ENCODE peak calls at places on chromosomes 3 and 15, in ten cellular contexts. X, S, J, A, E, C, D, W, N and H are unnamed samples.

GRCh38 chr3:61829301-61830110 is 268.1 kb downstream of the PTPRG start:
- DNase-seq in X (no peak), S (no peak), J (peak; percentile 29), A (no peak), E (no peak), C (peak; percentile 75), D (no peak), W (no peak), N (no peak), H (no peak)

GRCh38 chr3:9404680-9405079 is 7.3 kb downstream of the SETD5 start:
- DNase-seq in X (no peak), S (no peak), J (no peak), A (peak; percentile 21), E (no peak), C (no peak), D (no peak), W (no peak), N (no peak), H (no peak)

GRCh38 chr15:95624616-95625361 is 705.7 kb upstream of the NR2F2 start:
- DNase-seq in X (no peak), S (no peak), J (no peak), A (no peak), E (no peak), C (no peak), D (no peak), W (no peak), N (no peak), H (no peak)

GRCh38 chr3:50303038-50303815 is at the start of gene HYAL1:
- DNase-seq in X (no peak), S (no peak), J (peak; percentile 73), A (no peak), E (peak; percentile 66), C (peak; percentile 90), D (peak; percentile 36), W (peak; percentile 90), N (no peak), H (no peak)

GRCh38 chr3:8845641-8846040 is 76.2 kb upstream of the OXTR start:
- DNase-seq in X (no peak), S (no peak), J (no peak), A (no peak), E (no peak), C (no peak), D (no peak), W (no peak), N (no peak), H (no peak)

GRCh38 chr15:64284037-64284436 is 71.9 kb downstream of the CSNK1G1 start:
- DNase-seq in X (no peak), S (no peak), J (no peak), A (no peak), E (no peak), C (no peak), D (peak; percentile 75), W (no peak), N (no peak), H (no peak)

GRCh38 chr15:78873796-78874761 is 1.4 kb downstream of the MORF4L1 start:
- DNase-seq in X (no peak), S (no peak), J (no peak), A (no peak), E (peak; percentile 27), C (no peak), D (no peak), W (peak; percentile 27), N (peak; percentile 14), H (no peak)

GRCh38 chr15:60590935-60591490 is 112.1 kb upstream of the ICE2 start:
- DNase-seq in X (peak; percentile 73), S (no peak), J (peak; percentile 68), A (peak; percentile 58), E (peak; percentile 69), C (peak; percentile 77), D (peak; percentile 43), W (peak; percentile 54), N (peak; percentile 52), H (no peak)

GRCh38 chr15:39944711-39945110 is 10.8 kb downstream of the EIF2AK4 start:
- DNase-seq in X (no peak), S (no peak), J (no peak), A (no peak), E (no peak), C (no peak), D (peak; percentile 62), W (no peak), N (no peak), H (peak; percentile 71)

GRCh38 chr15:55394694-55395093 is 13.5 kb downstream of the CCPG1 start:
- DNase-seq in X (no peak), S (no peak), J (no peak), A (no peak), E (no peak), C (no peak), D (peak; percentile 24), W (no peak), N (peak; percentile 3), H (no peak)

GRCh38 chr15:81001180-81002003 is 669 bp downstream of the TLNRD1 start:
- DNase-seq in X (peak; percentile 78), S (no peak), J (peak; percentile 54), A (peak; percentile 55), E (peak; percentile 83), C (peak; percentile 76), D (peak; percentile 47), W (peak; percentile 70), N (peak; percentile 68), H (no peak)

GRCh38 chr3:853489-853888 is 239.3 kb upstream of the CNTN6 start:
- DNase-seq in X (no peak), S (no peak), J (no peak), A (no peak), E (no peak), C (no peak), D (no peak), W (no peak), N (no peak), H (no peak)

GRCh38 chr3:852033-852432 is 240.8 kb upstream of the CNTN6 start:
- DNase-seq in X (no peak), S (no peak), J (no peak), A (no peak), E (no peak), C (no peak), D (no peak), W (no peak), N (peak; percentile 9), H (no peak)

GRCh38 chr3:851098-851790 is 241.6 kb upstream of the CNTN6 start:
- DNase-seq in X (no peak), S (no peak), J (no peak), A (no peak), E (peak; percentile 39), C (no peak), D (no peak), W (no peak), N (peak; percentile 3), H (no peak)
- H3K36me3 ChIP-seq in X (no peaks in the 10 kb centered on the region), S (no peaks in the 10 kb centered on the region), J (no peaks in the 10 kb centered on the region), A (no peaks in the 10 kb centered on the region), E (no peaks in the 10 kb centered on the region), C (no peaks in the 10 kb centered on the region), D (no peaks in the 10 kb centered on the region), W (no peaks in the 10 kb centered on the region), N (no peaks in the 10 kb centered on the region), H (no peaks in the 10 kb centered on the region)

GRCh38 chr15:36347272-36347864 is 232.1 kb upstream of the CDIN1 start:
- DNase-seq in X (no peak), S (no peak), J (no peak), A (no peak), E (no peak), C (no peak), D (no peak), W (no peak), N (no peak), H (no peak)

GRCh38 chr15:36344887-36345286 is 234.5 kb upstream of the CDIN1 start:
- DNase-seq in X (no peak), S (no peak), J (no peak), A (no peak), E (no peak), C (no peak), D (no peak), W (no peak), N (no peak), H (no peak)
- H3K36me3 ChIP-seq in X (no peaks in the 10 kb centered on the region), S (no peaks in the 10 kb centered on the region), J (no peaks in the 10 kb centered on the region), A (no peaks in the 10 kb centered on the region), E (no peaks in the 10 kb centered on the region), C (no peaks in the 10 kb centered on the region), D (no peaks in the 10 kb centered on the region), W (no peaks in the 10 kb centered on the region), N (no peaks in the 10 kb centered on the region), H (no peaks in the 10 kb centered on the region)

DNA sequence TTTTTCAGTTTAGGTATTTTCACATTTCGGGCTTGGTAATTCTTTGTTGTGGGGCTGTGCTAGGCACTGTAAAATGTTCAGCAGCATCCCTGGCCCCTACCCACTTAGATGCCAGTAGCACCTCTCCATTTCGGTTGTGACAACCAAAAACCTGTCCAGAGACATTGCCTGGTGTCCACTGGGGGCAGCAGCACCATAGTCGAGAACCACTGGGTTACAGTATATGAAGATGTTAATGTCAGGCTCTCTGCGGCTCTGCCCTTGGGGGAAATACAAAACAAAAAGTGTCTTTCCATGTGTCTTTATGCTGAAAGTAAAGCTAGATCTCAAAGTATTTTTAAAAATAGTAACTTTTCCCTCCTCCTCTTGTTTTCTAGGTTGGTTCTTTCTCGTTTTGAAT is 177.2 kb downstream of the ITPR1 start:
- DNase-seq in X (no peak), S (no peak), J (no peak), A (no peak), E (no peak), C (no peak), D (no peak), W (no peak), N (peak; percentile 12), H (no peak)
- H3K36me3 ChIP-seq in X (peaks cover 71% of the 10 kb centered on the region), S (no peaks in the 10 kb centered on the region), J (peaks cover 9% of the 10 kb centered on the region), A (no peaks in the 10 kb centered on the region), E (no peaks in the 10 kb centered on the region), C (peaks cover 68% of the 10 kb centered on the region), D (peaks cover 19% of the 10 kb centered on the region), W (peaks cover 92% of the 10 kb centered on the region), N (no peaks in the 10 kb centered on the region), H (no peaks in the 10 kb centered on the region)

GRCh38 chr15:75861750-75862402 is 18.6 kb downstream of the UBE2Q2 start:
- DNase-seq in X (no peak), S (no peak), J (no peak), A (no peak), E (no peak), C (no peak), D (no peak), W (no peak), N (no peak), H (no peak)

GRCh38 chr15:75867428-75867827 is 24.2 kb downstream of the UBE2Q2 start:
- DNase-seq in X (no peak), S (no peak), J (no peak), A (no peak), E (no peak), C (no peak), D (no peak), W (no peak), N (no peak), H (no peak)

GRCh38 chr15:75866916-75867315 is 23.7 kb downstream of the UBE2Q2 start:
- DNase-seq in X (no peak), S (no peak), J (no peak), A (no peak), E (no peak), C (no peak), D (no peak), W (no peak), N (no peak), H (no peak)

GRCh38 chr15:75864213-75865059 is 21.2 kb downstream of the UBE2Q2 start:
- DNase-seq in X (no peak), S (peak; percentile 26), J (no peak), A (no peak), E (no peak), C (no peak), D (peak; percentile 47), W (no peak), N (no peak), H (no peak)

DNA sequence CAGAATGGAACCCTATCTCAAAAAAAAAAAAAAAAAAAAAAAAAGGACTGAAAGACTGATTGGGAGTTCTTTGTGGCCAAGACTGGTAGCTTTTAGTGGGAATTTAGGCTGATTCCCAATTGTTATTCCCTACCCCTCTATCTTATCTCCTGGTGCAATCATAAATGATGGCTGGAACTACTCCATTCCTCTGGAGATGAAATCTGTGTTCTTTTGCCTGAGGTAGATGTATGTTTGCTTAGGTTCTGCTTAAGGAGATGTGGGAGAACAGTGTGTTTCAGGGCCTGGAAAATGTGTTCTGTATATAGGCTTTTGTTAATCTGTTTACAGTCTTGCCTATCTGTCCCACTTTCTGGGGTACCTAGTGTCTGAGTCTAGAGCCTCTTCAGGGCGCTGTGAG is 19.5 kb downstream of the UBE2Q2 start:
- DNase-seq in X (no peak), S (no peak), J (no peak), A (no peak), E (no peak), C (no peak), D (no peak), W (no peak), N (no peak), H (no peak)
- H3K36me3 ChIP-seq in X (peaks cover 2% of the 10 kb centered on the region), S (no peaks in the 10 kb centered on the region), J (no peaks in the 10 kb centered on the region), A (peaks cover 2% of the 10 kb centered on the region), E (no peaks in the 10 kb centered on the region), C (no peaks in the 10 kb centered on the region), D (peaks cover 4% of the 10 kb centered on the region), W (peaks cover 10% of the 10 kb centered on the region), N (no peaks in the 10 kb centered on the region), H (peaks cover 2% of the 10 kb centered on the region)